ENCODE peak calls at places on chromosomes 2 and 18, in five cellular contexts. I, B, E, D and J are unnamed samples.

GRCh38 chr2:16630463-16630862 is 35.2 kb downstream of the CYRIA start:
- DNase-seq in I (no peak), B (no peak), E (no peak), D (no peak), J (no peak)

GRCh38 chr2:156343096-156343939 is 10.8 kb upstream of the NR4A2 start:
- DNase-seq in I (no peak), B (no peak), E (no peak), D (no peak), J (no peak)

GRCh38 chr2:175627405-175627804 is 374.7 kb downstream of the LNPK start:
- DNase-seq in I (no peak), B (no peak), E (no peak), D (no peak), J (no peak)

GRCh38 chr2:236627193-236627592 is 57.6 kb downstream of the ACKR3 start:
- DNase-seq in I (no peak), B (no peak), E (no peak), D (no peak), J (no peak)

GRCh38 chr2:234606906-234607305 is 110.0 kb upstream of the ARL4C start:
- DNase-seq in I (no peak), B (no peak), E (no peak), D (no peak), J (no peak)

GRCh38 chr2:62826141-62826540 is 120.6 kb downstream of the EHBP1 start:
- DNase-seq in I (no peak), B (no peak), E (no peak), D (no peak), J (no peak)

GRCh38 chr2:56192664-56193305 is 9.0 kb downstream of the CCDC85A start:
- DNase-seq in I (peak), B (no peak), E (no peak), D (no peak), J (no peak)

GRCh38 chr18:388198-388597 is 112.3 kb downstream of the COLEC12 start:
- DNase-seq in I (no peak), B (no peak), E (no peak), D (no peak), J (no peak)

GRCh38 chr18:13191779-13192178 is 26.8 kb upstream of the LDLRAD4 start:
- DNase-seq in I (no peak), B (no peak), E (no peak), D (peak), J (no peak)

GRCh38 chr18:61891271-61891670 is 1.5 kb downstream of the RNF152 start:
- DNase-seq in I (no peak), B (no peak), E (no peak), D (no peak), J (no peak)

GRCh38 chr18:32893915-32894314 is 121.1 kb upstream of the KLHL14 start:
- DNase-seq in I (no peak), B (peak), E (no peak), D (no peak), J (no peak)

GRCh38 chr2:202221873-202222272 is 16.5 kb downstream of the SUMO1 start:
- DNase-seq in I (no peak), B (no peak), E (peak), D (no peak), J (no peak)

GRCh38 chr2:163417596-163418337 is 318.0 kb downstream of the FIGN start:
- DNase-seq in I (no peak), B (no peak), E (no peak), D (no peak), J (no peak)

GRCh38 chr18:80258640-80259039 is 11.3 kb upstream of the PARD6G start:
- DNase-seq in I (no peak), B (no peak), E (no peak), D (no peak), J (no peak)

GRCh38 chr18:80253871-80254492 is 6.7 kb upstream of the PARD6G start:
- DNase-seq in I (no peak), B (peak), E (no peak), D (no peak), J (no peak)

GRCh38 chr18:80254971-80255500 is 7.7 kb upstream of the PARD6G start:
- DNase-seq in I (no peak), B (no peak), E (no peak), D (no peak), J (no peak)

DNA sequence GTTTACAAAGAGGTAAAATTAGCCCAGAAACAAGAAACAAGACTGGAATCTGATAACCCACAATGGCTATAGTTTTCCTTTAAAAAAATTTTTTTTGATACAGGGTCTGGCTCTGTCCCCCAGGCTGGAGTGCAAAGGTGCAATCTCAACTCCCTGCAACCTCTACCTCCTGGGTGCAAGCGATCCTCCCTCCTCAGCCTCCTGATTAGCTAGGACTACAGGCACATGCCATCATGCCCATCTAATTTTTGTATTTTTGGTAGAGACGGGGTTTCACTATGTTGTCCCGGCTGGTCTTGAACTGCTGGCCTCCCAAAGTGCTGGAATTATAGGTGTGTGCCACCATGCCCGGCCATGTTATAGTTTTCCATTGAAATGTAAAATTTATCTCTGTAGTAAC is 12.3 kb upstream of the PARD6G start:
- DNase-seq in I (no peak), B (no peak), E (no peak), D (no peak), J (no peak)
- H3K27ac ChIP-seq in I (no peak), B (no peak), E (no peak), D (no peak), J (no peak)

GRCh38 chr18:53944721-53945120 is 279.7 kb downstream of the MBD2 start:
- DNase-seq in I (no peak), B (no peak), E (peak), D (no peak), J (no peak)

GRCh38 chr18:53946561-53946960 is 277.9 kb downstream of the MBD2 start:
- DNase-seq in I (no peak), B (no peak), E (no peak), D (no peak), J (no peak)

GRCh38 chr18:53947092-53947640 is 277.3 kb downstream of the MBD2 start:
- DNase-seq in I (no peak), B (no peak), E (no peak), D (no peak), J (no peak)

GRCh38 chr18:53952700-53953099 is 271.8 kb downstream of the MBD2 start:
- DNase-seq in I (no peak), B (no peak), E (no peak), D (no peak), J (no peak)

GRCh38 chr18:53950545-53950944 is 273.9 kb downstream of the MBD2 start:
- DNase-seq in I (no peak), B (no peak), E (no peak), D (no peak), J (no peak)
- TF ChIP-seq CTCF in I (no peak), B (no peak), E (no peak), D (no peak), J (no peak)

GRCh38 chr2:38477006-38477405 is 99.9 kb upstream of the ATL2 start:
- DNase-seq in I (no peak), B (no peak), E (no peak), D (no peak), J (no peak)
- H3K4me3 ChIP-seq in I (no peak), B (no peak), E (no peak), D (no peak), J (no peak)

DNA sequence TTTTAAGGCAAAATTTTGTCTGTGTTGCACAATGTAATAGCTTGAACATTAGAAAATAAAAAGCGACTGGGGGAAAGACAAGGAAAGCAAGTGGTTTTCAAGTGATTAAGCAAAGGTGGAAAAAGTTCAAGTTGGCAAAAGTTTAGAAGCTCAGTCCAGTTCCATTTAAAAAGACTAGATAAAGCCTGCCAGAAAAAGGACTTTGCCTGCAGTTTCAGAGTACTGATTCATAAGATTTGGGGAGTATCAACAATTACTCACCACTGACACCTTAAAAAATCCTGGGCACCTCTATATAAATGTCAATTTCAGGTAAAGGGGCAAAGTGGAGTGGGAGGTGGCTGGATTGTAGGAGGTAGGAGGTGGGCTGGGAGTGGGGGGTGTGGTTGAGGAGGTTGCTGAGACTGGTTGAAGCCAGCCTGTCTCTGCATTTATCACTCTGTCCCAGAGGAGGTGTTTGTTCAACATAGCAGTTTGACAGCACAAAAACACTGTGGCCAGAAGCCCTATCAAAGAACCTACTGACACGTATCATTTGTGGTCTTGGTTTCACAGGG is 14.6 kb downstream of the ZEB2 start:
- DNase-seq in I (no peak), B (no peak), E (peak), D (no peak), J (no peak)
- H3K27ac ChIP-seq in I (peak), B (peak), E (peak), D (peak), J (peak)

DNA sequence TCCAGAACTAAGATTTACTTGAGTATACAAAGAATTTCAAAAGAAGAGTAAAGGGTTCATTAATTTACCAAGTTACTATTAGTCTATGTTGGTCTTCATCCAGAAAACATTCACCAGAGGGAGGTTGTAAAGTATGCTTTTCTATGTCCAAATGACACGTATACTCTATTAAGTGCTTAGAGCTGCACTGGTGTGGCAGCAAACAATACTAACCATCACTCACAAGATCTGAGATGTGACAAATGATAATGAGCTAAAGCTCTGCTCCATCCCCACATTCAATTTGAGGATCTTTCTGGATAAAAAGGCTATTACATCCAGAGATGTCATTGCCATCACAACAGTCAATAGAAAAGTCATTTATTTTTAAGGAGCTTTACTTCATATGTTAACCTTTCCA is 926.5 kb upstream of the KLHL29 start:
- DNase-seq in I (no peak), B (no peak), E (no peak), D (no peak), J (no peak)
- TF ChIP-seq CTCF in I (no peak), B (no peak), E (no peak), D (no peak), J (no peak)

GRCh38 chr2:18412980-18413793 is 147.3 kb downstream of the RDH14 start:
- DNase-seq in I (no peak), B (no peak), E (no peak), D (no peak), J (no peak)

GRCh38 chr2:18410543-18410942 is 149.9 kb downstream of the RDH14 start:
- DNase-seq in I (no peak), B (no peak), E (no peak), D (no peak), J (no peak)

GRCh38 chr2:18411571-18411970 is 148.9 kb downstream of the RDH14 start:
- DNase-seq in I (no peak), B (no peak), E (no peak), D (no peak), J (no peak)

GRCh38 chr2:18413794-18414396 is 146.6 kb downstream of the RDH14 start:
- DNase-seq in I (no peak), B (peak), E (no peak), D (no peak), J (no peak)
- H3K4me3 ChIP-seq in I (no peak), B (no peak), E (no peak), D (no peak), J (no peak)

DNA sequence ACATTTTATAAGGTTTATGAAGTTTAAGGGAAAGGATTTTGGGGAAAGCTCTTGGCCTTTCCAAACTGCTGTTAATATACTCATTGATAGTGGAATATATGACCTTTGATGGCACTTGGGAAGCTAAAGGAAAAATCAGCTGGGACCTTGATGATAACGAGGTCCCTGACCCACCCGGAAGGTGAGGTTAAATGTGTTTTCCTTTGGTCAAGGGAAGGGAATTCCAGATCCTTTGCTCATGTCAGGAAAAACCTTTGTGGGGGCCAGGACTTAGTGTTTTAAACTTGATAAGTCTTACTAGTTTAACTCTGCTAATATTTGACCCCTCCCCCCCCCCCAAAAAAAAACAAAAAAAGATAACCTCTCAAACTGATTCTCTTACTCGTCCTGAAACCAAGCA is 50.7 kb downstream of the CRIM1 start:
- DNase-seq in I (no peak), B (no peak), E (no peak), D (no peak), J (no peak)
- H3K27ac ChIP-seq in I (no peak), B (no peak), E (peak), D (no peak), J (peak)

GRCh38 chr18:3930126-3931012 is 480.4 kb downstream of the TGIF1 start:
- DNase-seq in I (no peak), B (no peak), E (no peak), D (no peak), J (no peak)

GRCh38 chr18:3935316-3935715 is 485.3 kb downstream of the TGIF1 start:
- DNase-seq in I (no peak), B (peak), E (no peak), D (no peak), J (no peak)

GRCh38 chr18:3931013-3931315 is 481.0 kb downstream of the TGIF1 start:
- DNase-seq in I (peak), B (no peak), E (no peak), D (no peak), J (no peak)

GRCh38 chr18:3932285-3932684 is 482.3 kb downstream of the TGIF1 start:
- DNase-seq in I (no peak), B (no peak), E (no peak), D (no peak), J (no peak)

GRCh38 chr18:3931542-3932112 is 481.7 kb downstream of the TGIF1 start:
- DNase-seq in I (no peak), B (no peak), E (no peak), D (no peak), J (no peak)
- TF ChIP-seq CTCF in I (no peak), B (peak), E (no peak), D (no peak), J (no peak)